ENCODE peak calls at places on chromosomes 4 and X, in six cellular contexts. M, V, C, G, J and Y are unnamed samples.

GRCh38 chr4:185276036-185276435 is 66.6 kb downstream of the SNX25 start:
- DNase-seq in J (no peak), G (no peak), V (no peak), M (no peak), C (no peak), Y (no peak)

GRCh38 chr4:121278811-121279368 is 101.9 kb downstream of the QRFPR start:
- DNase-seq in V (no peak), M (no peak), G (no peak), J (no peak), C (no peak), Y (no peak)

GRCh38 chr4:88225216-88226107 is 58.9 kb downstream of the PPM1K start:
- DNase-seq in J (no peak), V (no peak), M (peak), C (no peak), G (no peak), Y (no peak)

GRCh38 chr4:73844352-73844751 is 7.9 kb downstream of the CXCL6 start:
- DNase-seq in V (no peak), G (no peak), C (no peak), J (no peak), M (no peak), Y (no peak)

GRCh38 chr4:91754716-91755115 is 549.0 kb upstream of the GRID2 start:
- DNase-seq in V (no peak), M (no peak), G (no peak), J (no peak), C (no peak), Y (no peak)

GRCh38 chr4:99403380-99404194 is 31.6 kb downstream of the ADH7 start:
- DNase-seq in G (no peak), C (no peak), M (no peak), V (no peak), J (no peak), Y (no peak)

GRCh38 chrX:22575161-22575845 is 302.6 kb downstream of the CBLL2 start:
- DNase-seq in J (no peak), M (no peak), C (no peak), V (no peak), G (no peak), Y (no peak)

GRCh38 chr4:184889683-184890082 is 63.9 kb upstream of the ACSL1 start:
- DNase-seq in V (no peak), M (no peak), J (no peak), G (no peak), C (no peak), Y (no peak)

GRCh38 chr4:152202415-152202814 is 333.5 kb downstream of the FBXW7 start:
- DNase-seq in J (no peak), V (no peak), C (no peak), G (no peak), M (no peak), Y (no peak)

GRCh38 chrX:105302246-105302645 is 81.8 kb upstream of the TEX13A start:
- DNase-seq in M (no peak), G (no peak), V (no peak), J (no peak), C (no peak), Y (no peak)

GRCh38 chrX:135481696-135482179 is 38.7 kb upstream of the INTS6L start:
- DNase-seq in M (no peak), V (no peak), J (no peak), C (no peak), G (no peak), Y (no peak)

GRCh38 chr4:119191505-119191904 is 21.0 kb upstream of the USP53 start:
- DNase-seq in M (no peak), G (no peak), J (no peak), V (no peak), C (no peak), Y (no peak)

GRCh38 chr4:102324725-102325124 is 20.6 kb downstream of the SLC39A8 start:
- DNase-seq in J (no peak), V (no peak), M (no peak), C (no peak), G (no peak), Y (no peak)

GRCh38 chr4:107824367-107825071 is at the start of gene SGMS2:
- DNase-seq in C (peak), V (peak), M (peak), G (peak), J (peak), Y (peak)

GRCh38 chrX:41522681-41523080 is 75.5 kb downstream of the NYX start:
- DNase-seq in J (no peak), C (no peak), V (no peak), G (no peak), M (no peak), Y (no peak)

GRCh38 chr4:102390438-102390837 is 45.2 kb upstream of the SLC39A8 start:
- DNase-seq in M (no peak), J (no peak), G (no peak), V (no peak), C (no peak), Y (no peak)

GRCh38 chrX:49041683-49042529 is 1.3 kb downstream of the TFE3 start:
- DNase-seq in M (no peak), C (no peak), J (no peak), G (peak), V (no peak), Y (no peak)

GRCh38 chrX:47214435-47215077 is 3.9 kb upstream of the CDK16 start:
- DNase-seq in V (no peak), M (no peak), C (no peak), G (no peak), J (no peak), Y (no peak)

GRCh38 chr4:136900706-136901105 is 631.6 kb downstream of the PCDH18 start:
- DNase-seq in V (no peak), C (no peak), M (no peak), J (no peak), G (no peak), Y (no peak)

GRCh38 chrX:73213734-73214133 is 917 bp downstream of the NAP1L2 start:
- DNase-seq in G (no peak), C (no peak), V (no peak), M (no peak), J (no peak), Y (no peak)

GRCh38 chr4:25873632-25874129 is 10.9 kb upstream of the SEL1L3 start:
- DNase-seq in C (no peak), M (no peak), V (no peak), J (no peak), G (no peak), Y (no peak)

GRCh38 chr4:40348000-40348399 is 12.9 kb downstream of the CHRNA9 start:
- DNase-seq in M (no peak), C (no peak), V (no peak), G (no peak), J (peak), Y (no peak)

GRCh38 chr4:38464328-38464727 is 199.7 kb upstream of the KLF3 start:
- DNase-seq in C (no peak), M (no peak), J (no peak), G (no peak), V (no peak), Y (no peak)

GRCh38 chrX:56968980-56969379 is 26.4 kb downstream of the SPIN3 start:
- DNase-seq in J (no peak), G (no peak), V (no peak), M (no peak), C (no peak), Y (no peak)

GRCh38 chr4:25672756-25673155 is 17.1 kb downstream of the SLC34A2 start:
- DNase-seq in J (no peak), V (no peak), G (no peak), M (no peak), C (no peak), Y (no peak)

GRCh38 chr4:85860066-85860465 is 385.1 kb downstream of the ARHGAP24 start:
- DNase-seq in C (no peak), M (no peak), V (no peak), G (no peak), J (no peak), Y (no peak)

GRCh38 chr4:61556277-61556676 is 356.2 kb downstream of the ADGRL3 start:
- DNase-seq in G (no peak), V (no peak), C (no peak), J (no peak), M (no peak), Y (no peak)

GRCh38 chrX:24145340-24146186 is 4.0 kb upstream of the ZFX start:
- DNase-seq in M (no peak), G (peak), C (no peak), V (no peak), J (no peak), Y (no peak)

GRCh38 chrX:38048886-38049285 is 42.5 kb downstream of the SYTL5 start:
- DNase-seq in C (no peak), V (no peak), G (no peak), J (no peak), M (no peak), Y (no peak)

GRCh38 chr4:95761871-95762270 is 78.0 kb upstream of the PDHA2 start:
- DNase-seq in J (no peak), G (no peak), V (no peak), C (no peak), M (no peak), Y (no peak)

GRCh38 chr4:32519060-32519459 is 1798.9 kb downstream of the PCDH7 start:
- DNase-seq in J (no peak), V (no peak), G (no peak), C (no peak), M (no peak), Y (no peak)

GRCh38 chr4:127936974-127937373 is 28.0 kb downstream of the MFSD8 start:
- DNase-seq in M (no peak), G (no peak), V (no peak), C (no peak), J (no peak), Y (no peak)

GRCh38 chrX:123088331-123088730 is 95.7 kb upstream of the GRIA3 start:
- DNase-seq in C (no peak), J (no peak), V (no peak), M (no peak), G (no peak), Y (no peak)

GRCh38 chrX:38649227-38649626 is 87.9 kb downstream of the TSPAN7 start:
- DNase-seq in V (no peak), G (no peak), M (no peak), C (peak), J (no peak), Y (no peak)

GRCh38 chrX:109889289-109890006 is 113.5 kb upstream of the TMEM164 start:
- DNase-seq in M (no peak), G (no peak), C (no peak), V (no peak), J (no peak), Y (no peak)

GRCh38 chrX:56764975-56765791 is 36.1 kb downstream of the NBDY start:
- DNase-seq in J (no peak), M (peak), C (no peak), V (no peak), G (no peak), Y (no peak)

GRCh38 chrX:110108381-110108796 is 105.5 kb downstream of the TMEM164 start:
- DNase-seq in V (no peak), G (no peak), M (no peak), C (no peak), J (no peak), Y (no peak)

GRCh38 chrX:4830880-4831557 is 1117.6 kb upstream of the PRKX start:
- DNase-seq in M (no peak), J (no peak), G (no peak), V (no peak), C (no peak), Y (no peak)

DNA sequence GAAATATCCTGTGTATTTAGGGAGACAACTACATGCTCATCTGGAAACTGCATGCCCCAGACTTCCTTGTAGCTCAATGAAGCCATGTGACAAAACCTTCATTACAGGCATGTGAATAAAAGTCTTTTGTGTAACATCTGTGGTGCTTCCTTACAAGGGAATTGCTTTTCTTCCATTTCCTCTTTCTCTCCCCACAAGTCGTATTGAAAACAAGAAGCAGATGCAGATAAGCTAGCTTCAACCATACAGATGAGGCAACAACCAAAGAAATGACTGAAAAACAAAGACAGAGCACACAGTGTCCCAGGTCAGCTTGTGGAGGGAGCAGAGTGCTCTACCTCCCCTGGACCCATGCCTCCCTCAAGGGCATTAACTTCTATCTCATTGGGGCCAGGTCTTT is 115.8 kb upstream of the INPP4B start:
- DNase-seq in M (no peak), J (no peak), C (no peak), G (no peak), V (no peak), Y (no peak)
- TF ChIP-seq POLR2AphosphoS5 in M (no peak), J (no peak), C (no peak), G (no peak), V (no peak), Y (no peak)

GRCh38 chr4:89719536-89719935 is 117.4 kb downstream of the SNCA start:
- DNase-seq in M (no peak), C (no peak), V (no peak), G (no peak), J (no peak), Y (no peak)
- H3K4me3 ChIP-seq in M (no peak), C (no peak), V (no peak), G (no peak), J (no peak), Y (no peak)

DNA sequence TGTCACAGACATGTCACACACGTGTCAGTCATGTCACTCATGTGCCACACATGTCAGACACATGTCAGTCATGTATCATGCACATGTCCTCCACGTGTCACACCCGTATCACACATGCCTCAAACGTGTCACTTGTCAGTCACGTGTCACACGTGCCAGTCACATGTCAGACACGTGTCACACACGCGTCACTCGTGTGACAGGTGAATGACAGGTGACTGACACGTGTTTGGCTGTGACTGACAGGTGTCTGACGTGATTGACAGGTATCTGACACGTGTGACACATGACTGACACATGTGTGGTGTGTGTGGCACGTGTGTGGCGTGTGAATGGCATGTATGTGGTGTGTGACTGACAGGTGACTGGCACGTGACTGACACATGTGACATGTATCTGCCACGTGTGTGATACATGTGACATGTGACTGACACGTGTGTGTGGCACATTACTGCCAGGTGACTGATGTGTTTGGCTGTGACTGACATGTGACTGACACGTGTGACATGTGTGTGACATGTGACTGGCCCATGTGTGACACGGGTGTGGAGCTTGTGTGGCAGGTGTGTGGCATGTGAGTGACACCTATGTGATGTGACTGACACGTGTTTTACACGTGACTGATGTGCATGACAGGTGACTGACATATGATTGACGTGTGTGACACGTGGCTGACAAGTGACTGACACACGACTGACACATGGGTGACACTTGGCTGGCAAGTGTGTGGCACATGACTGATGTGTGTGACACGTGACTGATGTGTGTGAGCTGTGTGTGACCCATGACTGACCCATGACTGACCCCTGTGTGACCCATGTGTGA is 90.7 kb upstream of the GPC3 start:
- DNase-seq in J (no peak), V (no peak), C (no peak), M (no peak), G (no peak), Y (no peak)
- TF ChIP-seq POLR2AphosphoS5 in J (no peak), V (no peak), C (no peak), M (no peak), G (no peak), Y (no peak)

GRCh38 chrX:40155617-40156471 is 58.1 kb upstream of the BCOR start:
- DNase-seq in J (peak), M (peak), V (no peak), C (peak), G (peak), Y (no peak)

GRCh38 chrX:40154853-40155616 is 57.3 kb upstream of the BCOR start:
- DNase-seq in C (peak), V (no peak), G (peak), M (peak), J (peak), Y (no peak)

GRCh38 chrX:40156472-40157227 is 58.9 kb upstream of the BCOR start:
- DNase-seq in C (no peak), M (peak), G (no peak), V (no peak), J (peak), Y (no peak)

GRCh38 chrX:40158036-40158706 is 60.4 kb upstream of the BCOR start:
- DNase-seq in J (peak), M (peak), C (no peak), V (no peak), G (no peak), Y (no peak)

DNA sequence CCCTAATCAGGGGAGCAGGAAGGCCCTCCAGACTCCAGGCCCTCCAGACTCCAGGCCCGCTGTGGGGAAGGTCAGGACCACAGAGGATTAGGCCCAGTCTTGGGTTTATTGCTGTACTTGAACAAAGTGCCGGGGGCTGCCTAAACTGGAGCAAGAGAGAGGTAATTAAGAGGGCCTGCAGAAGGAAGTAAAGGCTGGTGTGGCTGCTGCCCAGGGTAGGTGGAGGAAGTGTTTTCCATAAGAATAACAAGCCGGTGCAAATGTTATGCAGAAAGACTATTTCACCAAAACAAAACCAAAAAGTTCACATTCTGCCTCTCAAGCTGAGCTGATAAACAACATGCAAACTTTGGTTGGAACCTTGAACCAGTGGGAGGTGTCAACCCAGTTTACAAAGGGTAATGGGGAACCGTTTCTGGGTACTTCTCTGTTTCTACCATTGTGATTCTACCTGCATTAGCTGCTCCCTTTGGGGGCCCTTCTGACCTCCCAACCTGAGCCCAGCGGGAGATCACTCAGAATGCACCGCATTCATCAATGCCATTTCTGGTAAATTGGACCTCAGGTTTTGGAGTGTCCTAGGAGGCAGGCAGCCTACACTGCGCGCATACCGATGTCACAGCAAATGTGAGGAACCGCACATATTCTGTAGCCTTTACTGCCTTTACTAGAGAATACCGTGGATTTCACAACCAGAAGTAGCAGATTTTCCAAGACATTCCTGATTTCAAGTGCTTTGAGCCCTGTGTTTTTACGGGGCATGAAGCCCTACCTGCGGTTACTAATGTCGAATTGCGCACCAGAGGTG is 59.7 kb upstream of the BCOR start:
- DNase-seq in C (no peak), V (no peak), G (no peak), J (no peak), M (peak), Y (no peak)
- H3K4me3 ChIP-seq in C (no peak), V (peak), G (no peak), J (peak), M (peak), Y (peak)

GRCh38 chrX:68710870-68711576 is 63.6 kb downstream of the STARD8 start:
- DNase-seq in M (peak), G (peak), V (no peak), J (no peak), C (peak), Y (no peak)
- TF ChIP-seq POLR2AphosphoS5 in M (no peak), G (no peak), V (no peak), J (no peak), C (no peak), Y (no peak)

DNA sequence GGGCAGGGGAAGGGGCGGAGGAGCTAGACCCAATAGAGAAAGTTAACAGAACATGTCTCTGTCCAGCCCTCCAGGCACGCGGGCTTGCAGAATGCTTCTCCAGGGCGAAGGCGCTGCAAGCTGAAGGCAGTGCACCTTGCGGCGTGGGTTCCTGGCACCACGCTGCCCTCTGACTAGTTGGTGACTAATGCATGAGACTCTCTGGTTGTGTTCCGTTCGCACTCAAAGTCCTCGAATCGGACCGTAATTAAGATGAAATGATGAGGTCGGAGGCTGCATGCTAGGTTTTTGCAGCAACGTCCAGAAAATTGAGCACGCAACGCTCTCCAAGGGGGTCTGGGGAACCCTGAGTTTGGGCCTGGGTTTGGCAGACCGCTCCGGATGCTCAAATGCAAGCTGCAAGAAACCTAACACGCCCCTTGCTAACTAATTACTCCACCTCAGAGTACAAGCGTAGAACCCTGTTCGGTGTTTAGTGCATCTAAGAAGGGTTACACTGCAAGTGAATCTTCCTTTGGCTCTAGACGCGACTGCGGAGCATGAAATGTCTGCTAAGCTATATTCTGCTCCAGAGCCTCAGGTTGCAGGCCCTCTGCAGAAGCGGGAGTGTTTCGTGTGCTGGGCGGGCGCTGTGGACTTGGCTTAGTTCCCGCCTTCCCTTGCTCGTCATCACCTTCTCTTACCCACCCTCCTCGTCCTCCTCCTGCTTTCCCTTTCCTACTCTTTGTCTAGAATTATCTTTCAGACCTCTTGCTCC is 57.1 kb upstream of the NKAP start:
- DNase-seq in V (no peak), J (no peak), G (no peak), M (peak), C (no peak), Y (no peak)
- H3K4me3 ChIP-seq in V (peak), J (no peak), G (no peak), M (peak), C (no peak), Y (no peak)